ENCODE peak calls at places on chromosomes 12 and 14, in eight cellular contexts. X, K, U, E, H, R, I and Z are unnamed samples.

GRCh38 chr12:26341481-26341880 is 146.1 kb downstream of the SSPN start:
- DNase-seq in I (no peak), U (no peak), K (no peak), X (no peak), E (no peak), R (no peak), H (no peak), Z (no peak)

GRCh38 chr12:117119592-117120198 is 20.5 kb upstream of the TESC start:
- DNase-seq in U (no peak), I (peak), H (peak), R (peak), E (peak), K (no peak), X (no peak), Z (no peak)

GRCh38 chr14:105141486-105142281 is 26.9 kb downstream of the JAG2 start:
- DNase-seq in X (no peak), H (no peak), R (no peak), U (no peak), E (no peak), I (no peak), K (no peak), Z (no peak)

GRCh38 chr12:101051901-101052550 is 158.0 kb downstream of the SLC5A8 start:
- DNase-seq in H (peak), X (no peak), R (no peak), E (no peak), U (no peak), K (no peak), I (no peak), Z (no peak)

GRCh38 chr14:104542871-104543830 is 36.4 kb upstream of the C14orf180 start:
- DNase-seq in R (no peak), U (no peak), E (no peak), H (no peak), X (no peak), I (no peak), K (no peak), Z (no peak)

GRCh38 chr14:70315942-70316341 is 43.5 kb downstream of the COX16 start:
- DNase-seq in H (peak), U (no peak), E (no peak), X (no peak), R (no peak), I (no peak), K (no peak), Z (no peak)

GRCh38 chr12:93804392-93805179 is 127.4 kb downstream of the CRADD start:
- DNase-seq in E (no peak), I (no peak), H (peak), U (no peak), X (no peak), R (peak), K (no peak), Z (no peak)

GRCh38 chr12:117686911-117687377 is 281.8 kb downstream of the KSR2 start:
- DNase-seq in U (no peak), H (no peak), R (no peak), I (peak), E (no peak), K (no peak), X (no peak), Z (no peak)

GRCh38 chr14:23664207-23664885 is 28.2 kb downstream of the DHRS2 start:
- DNase-seq in K (no peak), H (no peak), U (no peak), X (no peak), I (no peak), R (no peak), E (no peak), Z (no peak)

GRCh38 chr12:50110127-50110761 is 1.8 kb upstream of the COX14 start:
- DNase-seq in I (no peak), K (peak), R (no peak), E (peak), H (no peak), U (no peak), X (no peak), Z (no peak)

GRCh38 chr14:69658664-69659261 is 47.4 kb downstream of the SUSD6 start:
- DNase-seq in X (no peak), I (no peak), R (no peak), H (peak), K (no peak), E (no peak), U (no peak), Z (no peak)

GRCh38 chr14:76091036-76091435 is 60.7 kb upstream of the GPATCH2L start:
- DNase-seq in R (peak), U (no peak), H (no peak), E (no peak), I (no peak), K (no peak), X (peak), Z (no peak)

GRCh38 chr12:46553266-46553665 is 180.7 kb upstream of the SLC38A2 start:
- DNase-seq in K (no peak), X (no peak), R (no peak), H (peak), I (no peak), U (no peak), E (no peak), Z (no peak)

GRCh38 chr14:99271951-99272668 is at the start of gene BCL11B:
- DNase-seq in H (peak), R (peak), U (no peak), I (no peak), X (peak), K (peak), E (peak), Z (peak)

GRCh38 chr14:35883677-35884293 is 57.6 kb downstream of the BRMS1L start:
- DNase-seq in K (no peak), U (no peak), E (peak), H (peak), I (peak), X (peak), R (peak), Z (no peak)

GRCh38 chr12:57332646-57333312 is 81.8 kb upstream of the STAC3 start:
- DNase-seq in I (no peak), R (no peak), E (no peak), U (no peak), H (peak), K (no peak), X (no peak), Z (no peak)

GRCh38 chr14:70755655-70756054 is 53.7 kb downstream of the MAP3K9 start:
- DNase-seq in H (peak), X (no peak), K (no peak), I (no peak), R (no peak), U (no peak), E (no peak), Z (no peak)